ENCODE peak calls at places on chromosome 15, in four cellular contexts. R, O, E and L are unnamed samples.

GRCh38 chr15:60397772-60398445 is at the start of gene ANXA2:
- DNase-seq in O (peak; percentile 92), E (peak; percentile 90), R (no peak), L (peak; percentile 88)

GRCh38 chr15:88023956-88024355 is 232.6 kb downstream of the NTRK3 start:
- DNase-seq in E (no peak), O (no peak), R (no peak), L (no peak)

GRCh38 chr15:101657171-101657570 is 5.0 kb upstream of the TM2D3 start:
- DNase-seq in E (no peak), O (no peak), R (no peak), L (no peak)

GRCh38 chr15:89195836-89196235 is 25.5 kb downstream of the RLBP1 start:
- DNase-seq in R (no peak), E (no peak), O (no peak), L (no peak)

GRCh38 chr15:86349565-86349964 is 269.9 kb downstream of the AGBL1 start:
- DNase-seq in R (no peak), E (no peak), O (no peak), L (no peak)

GRCh38 chr15:70856884-70857546 is 3.1 kb upstream of the LARP6 start:
- DNase-seq in R (no peak), O (peak; percentile 47), E (peak; percentile 67), L (peak; percentile 83)

GRCh38 chr15:51260262-51260661 is 78.1 kb downstream of the CYP19A1 start:
- DNase-seq in E (no peak), O (no peak), R (no peak), L (no peak)

GRCh38 chr15:64149424-64150235 is 1.9 kb upstream of the SNX22 start:
- DNase-seq in R (no peak), O (no peak), E (no peak), L (no peak)

GRCh38 chr15:74768771-74769342 is 13.0 kb upstream of the CSK start:
- DNase-seq in R (no peak), E (peak; percentile 62), O (peak; percentile 66), L (peak; percentile 57)

GRCh38 chr15:27495963-27496459 is 525.0 kb downstream of the GABRG3 start:
- DNase-seq in E (no peak), R (no peak), O (no peak), L (no peak)

GRCh38 chr15:51132384-51133139 is 37.9 kb upstream of the TNFAIP8L3 start:
- DNase-seq in E (no peak), O (peak; percentile 49), R (no peak), L (no peak)

GRCh38 chr15:90603893-90604292 is 74.2 kb downstream of the CRTC3 start:
- DNase-seq in R (no peak), E (peak; percentile 41), O (peak; percentile 53), L (no peak)

GRCh38 chr15:78004919-78005634 is 72.4 kb downstream of the TBC1D2B start:
- DNase-seq in O (peak; percentile 60), E (peak; percentile 77), R (no peak), L (peak; percentile 79)

GRCh38 chr15:80789836-80790235 is 10.7 kb downstream of the CEMIP start:
- DNase-seq in E (no peak), O (no peak), R (no peak), L (no peak)

GRCh38 chr15:29656636-29657475 is 165.4 kb downstream of the TJP1 start:
- DNase-seq in O (no peak), E (no peak), R (peak; percentile 62), L (no peak)

GRCh38 chr15:90191344-90191687 is 9.8 kb upstream of the SEMA4B start:
- DNase-seq in O (no peak), R (no peak), E (no peak), L (no peak)

GRCh38 chr15:51289290-51289689 is 49.1 kb downstream of the CYP19A1 start:
- DNase-seq in E (no peak), R (no peak), O (no peak), L (no peak)

GRCh38 chr15:39931615-39932014 is 2.3 kb upstream of the EIF2AK4 start:
- DNase-seq in O (no peak), E (no peak), R (no peak), L (no peak)

GRCh38 chr15:69801132-69801531 is 296.6 kb downstream of the TLE3 start:
- DNase-seq in E (no peak), R (no peak), O (no peak), L (no peak)

GRCh38 chr15:68994149-68994548 is 20.3 kb upstream of the NOX5 start:
- DNase-seq in R (no peak), O (no peak), E (no peak), L (no peak)

GRCh38 chr15:74211656-74212055 is 9.1 kb upstream of the STRA6 start:
- DNase-seq in E (no peak), O (no peak), R (no peak), L (no peak)

GRCh38 chr15:87959080-87959479 is 297.5 kb downstream of the NTRK3 start:
- DNase-seq in R (no peak), O (no peak), E (no peak), L (no peak)

GRCh38 chr15:24659622-24660021 is 16.0 kb upstream of the NPAP1 start:
- DNase-seq in R (no peak), E (no peak), O (no peak), L (no peak)

GRCh38 chr15:79453446-79453845 is 21.3 kb downstream of the MINAR1 start:
- DNase-seq in O (no peak), R (no peak), E (peak; percentile 3), L (no peak)

GRCh38 chr15:88791637-88792036 is 11.6 kb upstream of the ACAN start:
- DNase-seq in R (no peak), E (no peak), O (no peak), L (no peak)

GRCh38 chr15:71538181-71538580 is 272.2 kb upstream of the NR2E3 start:
- DNase-seq in O (no peak), E (no peak), R (no peak), L (no peak)

GRCh38 chr15:63260786-63261185 is 16.6 kb upstream of the APH1B start:
- DNase-seq in R (no peak), O (no peak), E (no peak), L (no peak)

GRCh38 chr15:67094001-67094826 is 28.8 kb downstream of the SMAD3 start:
- DNase-seq in O (no peak), R (no peak), E (no peak), L (no peak)
- H3K4me1 ChIP-seq in O (peaks cover 60% of the 10 kb centered on the region), R (peaks cover 25% of the 10 kb centered on the region), E (peaks cover 33% of the 10 kb centered on the region), L (peaks cover 27% of the 10 kb centered on the region)

DNA sequence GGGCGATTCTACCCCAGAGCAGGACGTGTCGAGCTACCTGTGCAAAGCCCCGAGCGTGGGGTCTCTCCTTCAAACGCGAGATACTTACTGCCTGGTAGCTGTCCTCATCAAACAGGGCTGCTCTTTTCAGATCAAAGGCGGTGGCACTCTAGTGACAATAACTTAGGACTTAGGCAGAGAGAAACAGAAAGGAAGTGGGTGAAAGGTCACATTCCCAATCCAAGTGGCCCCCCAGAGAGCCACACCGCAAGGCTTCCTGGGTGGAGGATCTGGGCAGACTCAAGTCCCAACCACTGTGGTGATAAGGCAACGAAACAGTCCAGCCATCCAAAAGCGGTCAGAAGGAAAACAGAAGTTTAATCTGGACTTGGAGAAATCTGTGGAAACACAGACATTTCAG is 227.2 kb downstream of the ADAMTS17 start:
- DNase-seq in R (no peak), E (no peak), O (no peak), L (peak; percentile 63)
- H3K9me3 ChIP-seq in R (no peaks in the 10 kb centered on the region), E (no peaks in the 10 kb centered on the region), O (no peaks in the 10 kb centered on the region), L (no peaks in the 10 kb centered on the region)

GRCh38 chr15:73139416-73140082 is 87.3 kb downstream of the NEO1 start:
- DNase-seq in O (no peak), E (no peak), R (no peak), L (no peak)
- H3K4me1 ChIP-seq in O (peaks cover 20% of the 10 kb centered on the region), E (no peaks in the 10 kb centered on the region), R (no peaks in the 10 kb centered on the region), L (no peaks in the 10 kb centered on the region)

GRCh38 chr15:22253676-22254408 is 173.5 kb downstream of the OR4M2 start:
- DNase-seq in O (no peak), E (no peak), R (no peak), L (no peak)
- H3K9me3 ChIP-seq in O (no peaks in the 10 kb centered on the region), E (no peaks in the 10 kb centered on the region), R (peaks cover 43% of the 10 kb centered on the region), L (no peaks in the 10 kb centered on the region)